ENCODE peak calls at places on chromosomes 13 and 19, in five cellular contexts. J, I, B, X and M are unnamed samples.

GRCh38 chr13:47813683-47814082 is 187.4 kb downstream of the SUCLA2 start:
- DNase-seq in X (no peak), J (no peak), I (no peak), B (no peak), M (no peak)

GRCh38 chr13:97848886-97849285 is 104.6 kb upstream of the IPO5 start:
- DNase-seq in B (no peak), I (no peak), X (no peak), J (no peak), M (no peak)

GRCh38 chr19:38929929-38930775 is at the start of gene SARS2:
- DNase-seq in B (peak; percentile 95), X (peak; percentile 83), J (peak; percentile 95), I (peak; percentile 88), M (peak; percentile 100)

GRCh38 chr13:62185631-62186256 is 770.1 kb upstream of the PCDH20 start:
- DNase-seq in B (peak; percentile 19), I (no peak), X (no peak), J (no peak), M (no peak)

GRCh38 chr19:9709305-9709704 is 34.4 kb upstream of the ZNF562 start:
- DNase-seq in I (no peak), X (no peak), J (no peak), B (no peak), M (no peak)

GRCh38 chr19:46762245-46762890 is 16.1 kb upstream of the STRN4 start:
- DNase-seq in I (no peak), J (no peak), B (no peak), X (no peak), M (no peak)

GRCh38 chr19:10286803-10287737 is at the start of gene ICAM4:
- DNase-seq in I (no peak), J (no peak), B (peak; percentile 50), X (no peak), M (no peak)

GRCh38 chr19:2081873-2082810 is 14.0 kb downstream of the MOB3A start:
- DNase-seq in B (no peak), J (no peak), X (no peak), I (no peak), M (no peak)

GRCh38 chr19:10797541-10798256 is 38.3 kb downstream of the TMED1 start:
- DNase-seq in J (no peak), B (no peak), I (no peak), X (peak; percentile 84), M (no peak)

GRCh38 chr19:16537111-16537510 is 5.1 kb downstream of the CHERP start:
- DNase-seq in J (no peak), I (no peak), B (no peak), X (no peak), M (no peak)

GRCh38 chr13:109649713-109650112 is 136.7 kb downstream of the IRS2 start:
- DNase-seq in B (no peak), I (no peak), X (no peak), J (no peak), M (no peak)

GRCh38 chr13:99086869-99087129 is 108.9 kb upstream of the DOCK9 start:
- DNase-seq in I (no peak), J (no peak), B (no peak), X (no peak), M (no peak)

GRCh38 chr19:2253106-2254051 is 2.8 kb downstream of the JSRP1 start:
- DNase-seq in I (no peak), X (no peak), B (peak; percentile 66), J (no peak), M (no peak)

GRCh38 chr19:51690359-51691121 is 2.6 kb upstream of the SPACA6 start:
- DNase-seq in B (peak; percentile 67), I (peak; percentile 39), X (peak; percentile 43), J (peak; percentile 37), M (peak; percentile 58)

GRCh38 chr19:35344511-35345031 is 3.1 kb upstream of the FFAR1 start:
- DNase-seq in X (no peak), B (peak; percentile 17), I (no peak), J (no peak), M (no peak)

GRCh38 chr19:35357867-35358573 is at the start of gene FFAR3:
- DNase-seq in I (no peak), X (no peak), B (no peak), J (no peak), M (no peak)

GRCh38 chr13:106376411-106377112 is 158.9 kb downstream of the EFNB2 start:
- DNase-seq in B (no peak), I (no peak), X (no peak), J (no peak), M (no peak)

GRCh38 chr19:54462713-54463530 is 656 bp downstream of the LENG9 start:
- DNase-seq in J (no peak), I (peak; percentile 24), X (peak; percentile 32), B (peak; percentile 72), M (no peak)

GRCh38 chr19:49081273-49081672 is 4.0 kb upstream of the SNRNP70 start:
- DNase-seq in X (no peak), I (no peak), J (no peak), B (no peak), M (no peak)

GRCh38 chr19:29685326-29685725 is 20.1 kb downstream of the PLEKHF1 start:
- DNase-seq in J (no peak), I (no peak), X (no peak), B (no peak), M (no peak)

GRCh38 chr19:36254848-36255247 is 39.9 kb downstream of the ZNF146 start:
- DNase-seq in J (no peak), X (no peak), B (no peak), I (no peak), M (no peak)

GRCh38 chr19:13544423-13544822 is 38.1 kb upstream of the CACNA1A start:
- DNase-seq in X (no peak), I (no peak), B (no peak), J (no peak), M (no peak)

GRCh38 chr19:11208526-11209471 is 11.5 kb upstream of the KANK2 start:
- DNase-seq in J (no peak), B (no peak), I (no peak), X (no peak), M (no peak)

GRCh38 chr19:40974633-40975037 is 16.4 kb upstream of the CYP2B6 start:
- DNase-seq in B (peak; percentile 82), I (peak; percentile 5), J (peak; percentile 57), X (peak; percentile 67), M (peak; percentile 71)

GRCh38 chr13:44474122-44474910 is 100.7 kb downstream of the SERP2 start:
- DNase-seq in B (peak; percentile 41), J (no peak), X (no peak), I (no peak), M (no peak)

GRCh38 chr19:1394252-1395193 is 6.8 kb downstream of the GAMT start:
- DNase-seq in I (no peak), B (no peak), J (peak; percentile 82), X (no peak), M (peak; percentile 36)

GRCh38 chr19:37218592-37218935 is 550 bp downstream of the ZNF383 start:
- DNase-seq in B (no peak), X (no peak), J (no peak), I (no peak), M (no peak)

GRCh38 chr19:41657157-41657556 is 30.3 kb upstream of the CEACAM4 start:
- DNase-seq in I (no peak), B (no peak), J (no peak), X (no peak), M (no peak)

GRCh38 chr13:44396963-44397580 is 23.4 kb downstream of the SERP2 start:
- DNase-seq in B (peak; percentile 35), X (no peak), I (no peak), J (no peak), M (no peak)

GRCh38 chr19:18006895-18007604 is 920 bp upstream of the ARRDC2 start:
- DNase-seq in B (peak; percentile 89), I (peak; percentile 67), X (peak; percentile 67), J (peak; percentile 69), M (peak; percentile 39)

GRCh38 chr19:51158474-51159129 is 16.5 kb downstream of the SIGLEC7 start:
- DNase-seq in B (peak; percentile 68), X (peak; percentile 63), I (no peak), J (peak; percentile 8), M (no peak)

GRCh38 chr19:15297416-15298224 is 34.7 kb downstream of the BRD4 start:
- DNase-seq in B (no peak), I (no peak), J (no peak), X (no peak), M (no peak)

GRCh38 chr13:26716984-26717383 is 43.6 kb downstream of the GPR12 start:
- DNase-seq in I (no peak), J (no peak), B (no peak), X (no peak), M (no peak)

GRCh38 chr13:21009036-21009435 is 52.4 kb downstream of the LATS2 start:
- DNase-seq in J (no peak), X (no peak), B (no peak), I (no peak), M (no peak)

GRCh38 chr13:82438320-82438719 is 1444.0 kb downstream of the SLITRK1 start:
- DNase-seq in X (no peak), J (no peak), I (no peak), B (no peak), M (no peak)

GRCh38 chr19:13978306-13978705 is 26.0 kb downstream of the DCAF15 start:
- DNase-seq in I (no peak), J (peak; percentile 67), B (peak; percentile 94), X (no peak), M (no peak)